ENCODE peak calls at places on chromosomes 3 and 15, in four cellular contexts. D, U, F and J are unnamed samples.
A peak's percentile ranks its signal among the peaks of the same experiment; 100 is the strongest.

GRCh38 chr15:82108489-82109078 is 62.8 kb upstream of the MEX3B start:
- DNase-seq in D (peak; percentile 45), U (peak; percentile 89), F (peak; percentile 13), J (no peak)

GRCh38 chr15:57167821-57168395 is 208.4 kb upstream of the CGNL1 start:
- DNase-seq in D (no peak), U (no peak), F (no peak), J (no peak)

GRCh38 chr3:44795197-44795596 is 33.6 kb downstream of the KIF15 start:
- DNase-seq in D (no peak), U (no peak), F (no peak), J (no peak)

GRCh38 chr3:157131861-157132260 is 28.1 kb downstream of the CCNL1 start:
- DNase-seq in D (no peak), U (no peak), F (no peak), J (no peak)

GRCh38 chr3:46981932-46982471 is 2.5 kb downstream of the NBEAL2 start:
- DNase-seq in D (no peak), U (no peak), F (no peak), J (no peak)

GRCh38 chr3:101963902-101964362 is 114.6 kb downstream of the NFKBIZ start:
- DNase-seq in D (no peak), U (no peak), F (no peak), J (no peak)

GRCh38 chr3:146154316-146154715 is 6.7 kb downstream of the PLOD2 start:
- DNase-seq in D (no peak), U (no peak), F (no peak), J (no peak)

GRCh38 chr15:34109775-34110663 is 8.1 kb downstream of the PGBD4 start:
- DNase-seq in D (peak; percentile 0), U (no peak), F (peak; percentile 5), J (no peak)

GRCh38 chr3:179591313-179591712 is 13.1 kb downstream of the MRPL47 start:
- DNase-seq in D (no peak), U (no peak), F (no peak), J (no peak)

GRCh38 chr15:72131922-72132321 is 13.7 kb downstream of the SENP8 start:
- DNase-seq in D (no peak), U (no peak), F (no peak), J (no peak)

GRCh38 chr3:69182588-69183299 is 60.3 kb upstream of the LMOD3 start:
- DNase-seq in D (no peak), U (no peak), F (no peak), J (no peak)

GRCh38 chr3:187398955-187399354 is 30.8 kb downstream of the RTP4 start:
- DNase-seq in D (peak; percentile 91), U (no peak), F (no peak), J (no peak)

GRCh38 chr15:97235285-97235985 is 725.1 kb upstream of the ARRDC4 start:
- DNase-seq in D (no peak), U (peak; percentile 58), F (peak; percentile 75), J (peak; percentile 24)

GRCh38 chr3:131582438-131582837 is 79.7 kb upstream of the MRPL3 start:
- DNase-seq in D (no peak), U (no peak), F (no peak), J (no peak)

GRCh38 chr3:151047636-151048035 is 37.8 kb upstream of the MED12L start:
- DNase-seq in D (no peak), U (no peak), F (no peak), J (no peak)

GRCh38 chr3:7707192-7707591 is 794.4 kb upstream of the LMCD1 start:
- DNase-seq in D (no peak), U (no peak), F (no peak), J (no peak)

GRCh38 chr3:123336441-123336851 is 112.4 kb downstream of the ADCY5 start:
- DNase-seq in D (no peak), U (no peak), F (no peak), J (no peak)

GRCh38 chr15:80228959-80229610 is 22.9 kb downstream of the CTXND1 start:
- DNase-seq in D (no peak), U (no peak), F (no peak), J (no peak)

GRCh38 chr3:104892044-104892443 is 474.7 kb upstream of the ALCAM start:
- DNase-seq in D (no peak), U (no peak), F (peak; percentile 22), J (no peak)

GRCh38 chr3:57743511-57743910 is 12.6 kb upstream of the SLMAP start:
- DNase-seq in D (no peak), U (no peak), F (no peak), J (no peak)

GRCh38 chr3:190581041-190581501 is 67.2 kb downstream of the IL1RAP start:
- DNase-seq in D (no peak), U (no peak), F (no peak), J (no peak)

GRCh38 chr3:108060331-108060730 is 30.5 kb downstream of the CD47 start:
- DNase-seq in D (no peak), U (no peak), F (no peak), J (no peak)

GRCh38 chr3:159620281-159620680 is 368.4 kb upstream of the IL12A start:
- DNase-seq in D (no peak), U (no peak), F (no peak), J (no peak)

GRCh38 chr3:108605028-108605427 is 15.5 kb downstream of the DZIP3 start:
- DNase-seq in D (no peak), U (no peak), F (no peak), J (no peak)

GRCh38 chr3:177602601-177603136 is 405.4 kb upstream of the TBL1XR1 start:
- DNase-seq in D (peak; percentile 34), U (no peak), F (peak; percentile 67), J (no peak)